ENCODE peak calls at places on chromosomes 11 and 22, in five cellular contexts. Y is stimulated activated CD8-positive, alpha-beta memory T cell treated with anti-CD3 and anti-CD28 coated beads, Interleukin-15, amount 100 ng/mL, for 4 hours; U is NCI-H82; P is HEK293T; S is activated CD4-positive, alpha-beta T cell treated with anti-CD3 and anti-CD28 coated beads for 24 hours. N is an unnamed sample.

GRCh38 chr11:120289426-120289825 is 35.7 kb upstream of the TLCD5 start:
- DNase-seq in Y (no peak), U (no peak), P (no peak), S (no peak), N (no peak)

GRCh38 chr11:76230392-76230791 is 24.1 kb upstream of the WNT11 start:
- DNase-seq in Y (no peak), U (no peak), P (no peak), S (no peak), N (no peak)

GRCh38 chr22:33756508-33756949 is 163.7 kb downstream of the LARGE1 start:
- DNase-seq in Y (no peak), U (peak; percentile 82), P (no peak), S (no peak), N (no peak)

GRCh38 chr11:57180141-57180561 is 1.6 kb upstream of the LRRC55 start:
- DNase-seq in Y (no peak), U (peak; percentile 80), P (no peak), S (no peak), N (no peak)

GRCh38 chr22:40385041-40385782 is 14.8 kb downstream of the SGSM3 start:
- DNase-seq in Y (no peak), U (no peak), P (no peak), S (no peak), N (no peak)

GRCh38 chr22:37566329-37566837 is 6.1 kb downstream of the CDC42EP1 start:
- DNase-seq in Y (peak; percentile 31), U (no peak), P (no peak), S (no peak), N (no peak)

GRCh38 chr11:35853871-35854270 is 90.0 kb upstream of the LDLRAD3 start:
- DNase-seq in Y (no peak), U (peak; percentile 75), P (no peak), S (no peak), N (peak; percentile 20)

GRCh38 chr11:105111145-105111944 is 28.2 kb downstream of the CARD18 start:
- DNase-seq in Y (no peak), U (no peak), P (no peak), S (no peak), N (no peak)

GRCh38 chr11:81570669-81571068 is 1163.0 kb downstream of the FAM181B start:
- DNase-seq in Y (no peak), U (no peak), P (no peak), S (no peak), N (no peak)

GRCh38 chr22:23302171-23303002 is 122.1 kb downstream of the BCR start:
- DNase-seq in Y (no peak), U (no peak), P (no peak), S (no peak), N (no peak)

GRCh38 chr22:35549338-35549737 is 8.7 kb downstream of the RASD2 start:
- DNase-seq in Y (no peak), U (peak; percentile 75), P (no peak), S (no peak), N (no peak)

GRCh38 chr22:38104084-38104483 is 6.4 kb downstream of the BAIAP2L2 start:
- DNase-seq in Y (no peak), U (peak; percentile 45), P (peak; percentile 76), S (no peak), N (no peak)

GRCh38 chr11:110710520-110711381 is 1.5 kb downstream of the ARHGAP20 start:
- DNase-seq in Y (no peak), U (peak; percentile 61), P (peak; percentile 59), S (no peak), N (peak; percentile 69)

GRCh38 chr22:24027389-24027980 is 16.4 kb downstream of the CABIN1 start:
- DNase-seq in Y (no peak), U (peak; percentile 18), P (no peak), S (no peak), N (peak; percentile 27)

GRCh38 chr11:112797653-112798293 is 163.4 kb upstream of the NCAM1 start:
- DNase-seq in Y (no peak), U (peak; percentile 58), P (peak; percentile 71), S (no peak), N (no peak)

GRCh38 chr11:57341250-57341808 is 3.2 kb downstream of the P2RX3 start:
- DNase-seq in Y (no peak), U (no peak), P (no peak), S (no peak), N (no peak)

GRCh38 chr22:32410459-32410858 is 1.6 kb downstream of the RTCB start:
- DNase-seq in Y (no peak), U (no peak), P (no peak), S (no peak), N (no peak)

GRCh38 chr11:129750343-129751292 is 65.0 kb upstream of the TMEM45B start:
- DNase-seq in Y (peak; percentile 44), U (peak; percentile 68), P (peak; percentile 74), S (peak; percentile 72), N (peak; percentile 91)

GRCh38 chr22:20130739-20131592 is 638 bp upstream of the ZDHHC8 start:
- DNase-seq in Y (peak; percentile 63), U (peak; percentile 83), P (peak; percentile 83), S (peak; percentile 70), N (no peak)

GRCh38 chr22:38862375-38863329 is 9.4 kb downstream of the CBX6 start:
- DNase-seq in Y (no peak), U (peak; percentile 24), P (no peak), S (no peak), N (no peak)

GRCh38 chr11:3934658-3935057 is 79.2 kb downstream of the STIM1 start:
- DNase-seq in Y (no peak), U (no peak), P (no peak), S (no peak), N (no peak)

GRCh38 chr11:8709002-8709672 is 26.5 kb downstream of the RPL27A start:
- DNase-seq in Y (no peak), U (no peak), P (no peak), S (no peak), N (no peak)

GRCh38 chr11:62954478-62954877 is 30.3 kb downstream of the SLC22A6 start:
- DNase-seq in Y (no peak), U (no peak), P (no peak), S (no peak), N (no peak)

GRCh38 chr11:69913591-69914285 is 94.5 kb upstream of the FGF3 start:
- DNase-seq in Y (no peak), U (no peak), P (no peak), S (no peak), N (no peak)

GRCh38 chr22:42271191-42271813 is 849 bp upstream of the TCF20 start:
- DNase-seq in Y (no peak), U (no peak), P (no peak), S (no peak), N (no peak)

GRCh38 chr11:68818181-68818580 is 23.5 kb downstream of the CPT1A start:
- DNase-seq in Y (no peak), U (no peak), P (no peak), S (no peak), N (no peak)

GRCh38 chr11:3223932-3224729 is 5.5 kb upstream of the MRGPRG start:
- DNase-seq in Y (no peak), U (no peak), P (no peak), S (no peak), N (no peak)

GRCh38 chr11:98455500-98456186 is 565.1 kb upstream of the CNTN5 start:
- DNase-seq in Y (no peak), U (peak; percentile 24), P (no peak), S (no peak), N (no peak)

GRCh38 chr11:14587203-14587602 is 56.4 kb upstream of the PDE3B start:
- DNase-seq in Y (no peak), U (no peak), P (no peak), S (no peak), N (no peak)

GRCh38 chr22:22099833-22100812 is 117.5 kb upstream of the TOP3B start:
- DNase-seq in Y (no peak), U (peak; percentile 24), P (peak; percentile 48), S (no peak), N (no peak)

GRCh38 chr11:12066799-12067508 is 43.4 kb upstream of the MICAL2 start:
- DNase-seq in Y (no peak), U (no peak), P (peak; percentile 73), S (no peak), N (no peak)

GRCh38 chr22:39351689-39352214 is 2.0 kb downstream of the SYNGR1 start:
- DNase-seq in Y (no peak), U (no peak), P (no peak), S (no peak), N (no peak)

GRCh38 chr11:60905551-60906113 is 753 bp downstream of the PRPF19 start:
- DNase-seq in Y (no peak), U (peak; percentile 46), P (no peak), S (no peak), N (no peak)

GRCh38 chr11:130772266-130773227 is 143.7 kb downstream of the SNX19 start:
- DNase-seq in Y (no peak), U (no peak), P (no peak), S (no peak), N (no peak)

GRCh38 chr22:25383892-25384291 is 164.5 kb downstream of the CRYBB2 start:
- DNase-seq in Y (no peak), U (no peak), P (no peak), S (no peak), N (no peak)

GRCh38 chr11:20584093-20584774 is 15.2 kb upstream of the SLC6A5 start:
- DNase-seq in Y (no peak), U (peak; percentile 18), P (no peak), S (no peak), N (no peak)

GRCh38 chr22:20859615-20860014 is 808 bp downstream of the SNAP29 start:
- DNase-seq in Y (no peak), U (no peak), P (no peak), S (no peak), N (no peak)

GRCh38 chr22:43131773-43132501 is 11.3 kb downstream of the MCAT start:
- DNase-seq in Y (no peak), U (no peak), P (no peak), S (no peak), N (no peak)

GRCh38 chr11:33157103-33158027 is 3.9 kb downstream of the CSTF3 start:
- DNase-seq in Y (no peak), U (no peak), P (no peak), S (no peak), N (no peak)